ENCODE peak calls at places on chromosomes 3 and 15, in seven cellular contexts. M is HCT116, L is HepG2, J is H1, T is GM12878, R is SK-N-SH, K is K562. N is an unnamed sample.
A peak's percentile ranks its signal among the peaks of the same experiment; 100 is the strongest.

GRCh38 chr3:133979553-133979952 is 50.2 kb downstream of the SLCO2A1 start:
- DNase-seq in M (no peak), L (no peak), J (no peak), T (no peak), R (no peak), K (no peak), N (no peak)

GRCh38 chr3:71121429-71122167 is 461.9 kb downstream of the FOXP1 start:
- DNase-seq in M (no peak), L (no peak), J (no peak), T (no peak), R (no peak), K (no peak), N (no peak)

GRCh38 chr3:147370316-147370715 is 36.0 kb downstream of the ZIC4 start:
- DNase-seq in M (no peak), L (no peak), J (no peak), T (no peak), R (no peak), K (no peak), N (no peak)

GRCh38 chr3:79297242-79297641 is 470.6 kb downstream of the ROBO1 start:
- DNase-seq in M (no peak), L (peak; percentile 51), J (no peak), T (no peak), R (no peak), K (no peak), N (no peak)

GRCh38 chr3:45937206-45938042 is 5.8 kb upstream of the CXCR6 start:
- DNase-seq in M (no peak), L (no peak), J (no peak), T (no peak), R (no peak), K (no peak), N (no peak)

GRCh38 chr15:22936577-22937472 is 43.3 kb downstream of the CYFIP1 start:
- DNase-seq in M (no peak), L (no peak), J (no peak), T (peak; percentile 44), R (no peak), K (no peak), N (no peak)

GRCh38 chr3:59425942-59426341 is 376.1 kb upstream of the CFAP20DC start:
- DNase-seq in M (no peak), L (no peak), J (no peak), T (no peak), R (no peak), K (no peak), N (no peak)

GRCh38 chr3:168653255-168653654 is 557.5 kb upstream of the GOLIM4 start:
- DNase-seq in M (no peak), L (no peak), J (no peak), T (no peak), R (no peak), K (no peak), N (no peak)

GRCh38 chr3:50520849-50521248 is 17.4 kb upstream of the CACNA2D2 start:
- DNase-seq in M (no peak), L (no peak), J (no peak), T (no peak), R (no peak), K (no peak), N (no peak)

GRCh38 chr3:195583831-195584542 is at the start of gene APOD:
- DNase-seq in M (no peak), L (no peak), J (no peak), T (no peak), R (no peak), K (peak; percentile 58), N (no peak)

GRCh38 chr3:100335137-100335833 is 728 bp downstream of the NIT2 start:
- DNase-seq in M (no peak), L (peak; percentile 16), J (no peak), T (no peak), R (peak; percentile 47), K (peak; percentile 73), N (no peak)

GRCh38 chr3:4264040-4264439 is 39.1 kb upstream of the SETMAR start:
- DNase-seq in M (no peak), L (no peak), J (no peak), T (no peak), R (no peak), K (no peak), N (no peak)

GRCh38 chr15:33243869-33244268 is 49.4 kb upstream of the FMN1 start:
- DNase-seq in M (no peak), L (peak; percentile 44), J (no peak), T (no peak), R (peak; percentile 24), K (no peak), N (no peak)

GRCh38 chr3:132549169-132549568 is 47.9 kb upstream of the ACKR4 start:
- DNase-seq in M (no peak), L (peak; percentile 11), J (no peak), T (no peak), R (no peak), K (no peak), N (no peak)

GRCh38 chr3:196292281-196292923 is 4.9 kb upstream of the PCYT1A start:
- DNase-seq in M (no peak), L (peak; percentile 27), J (no peak), T (no peak), R (no peak), K (peak; percentile 21), N (no peak)

GRCh38 chr3:57141719-57142118 is 23.4 kb downstream of the IL17RD start:
- DNase-seq in M (no peak), L (no peak), J (no peak), T (no peak), R (peak; percentile 79), K (no peak), N (no peak)

GRCh38 chr15:37053070-37053653 is 47.2 kb downstream of the MEIS2 start:
- DNase-seq in M (no peak), L (no peak), J (no peak), T (no peak), R (no peak), K (no peak), N (no peak)

DNA sequence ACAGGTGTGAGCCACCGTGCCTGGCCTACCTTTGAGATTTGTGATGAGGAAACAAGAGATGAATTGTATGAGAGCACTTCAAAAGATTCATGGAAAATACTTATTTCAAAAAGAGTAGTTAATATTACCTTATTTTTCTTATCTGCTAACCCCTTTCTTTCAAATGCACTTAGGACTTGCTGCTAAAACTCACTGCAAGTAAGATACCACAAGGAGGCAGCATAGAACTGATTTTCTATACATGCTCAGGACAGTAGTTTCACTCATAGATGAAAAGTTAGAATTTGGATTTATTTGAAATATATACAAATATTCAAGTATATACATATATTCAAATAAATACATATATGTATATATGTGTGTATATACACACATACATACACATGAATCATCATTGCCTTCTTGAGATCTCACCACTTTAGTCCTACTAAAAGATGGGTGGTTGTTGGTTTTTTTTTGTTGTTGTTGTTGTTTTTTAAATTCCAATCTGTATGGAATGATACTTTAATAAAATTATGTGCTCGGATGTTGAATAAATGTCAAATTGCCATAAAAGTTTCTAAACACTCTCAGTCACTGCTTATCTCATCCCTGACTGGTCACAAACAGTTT is 2.4 kb downstream of the CCNDBP1 start:
- DNase-seq in M (peak; percentile 24), L (peak; percentile 53), J (no peak), T (no peak), R (peak; percentile 51), K (peak; percentile 51), N (peak; percentile 45)
- TF ChIP-seq JUND in M (no peak), L (no peak), J (no peak), T (no peak), R (no peak), K (no peak), N (no peak)

GRCh38 chr3:25837038-25837437 is 47.1 kb downstream of the OXSM start:
- DNase-seq in M (no peak), L (no peak), J (no peak), T (no peak), R (no peak), K (no peak), N (no peak)

GRCh38 chr3:25834346-25834745 is 44.5 kb downstream of the OXSM start:
- DNase-seq in M (no peak), L (no peak), J (no peak), T (no peak), R (no peak), K (no peak), N (no peak)

GRCh38 chr3:25831578-25831977 is 41.7 kb downstream of the OXSM start:
- DNase-seq in M (peak; percentile 31), L (no peak), J (no peak), T (no peak), R (peak; percentile 14), K (no peak), N (peak; percentile 59)

GRCh38 chr3:25840099-25840498 is 50.2 kb downstream of the OXSM start:
- DNase-seq in M (no peak), L (no peak), J (no peak), T (no peak), R (no peak), K (no peak), N (no peak)

GRCh38 chr3:25836579-25836978 is 46.7 kb downstream of the OXSM start:
- DNase-seq in M (no peak), L (no peak), J (no peak), T (no peak), R (no peak), K (no peak), N (no peak)
- TF ChIP-seq JUND in M (no peak), L (no peak), J (no peak), T (no peak), R (no peak), K (no peak), N (no peak)

GRCh38 chr3:129016366-129016724 is 15.2 kb downstream of the EFCC1 start:
- DNase-seq in M (no peak), L (peak; percentile 39), J (no peak), T (no peak), R (no peak), K (no peak), N (no peak)
- TF ChIP-seq JUND in M (no peak), L (no peak), J (no peak), T (no peak), R (no peak), K (no peak), N (no peak)

GRCh38 chr3:64355473-64355872 is 130.2 kb upstream of the PRICKLE2 start:
- DNase-seq in M (no peak), L (no peak), J (no peak), T (no peak), R (no peak), K (no peak), N (peak; percentile 51)

GRCh38 chr3:64353256-64353655 is 128.0 kb upstream of the PRICKLE2 start:
- DNase-seq in M (no peak), L (no peak), J (no peak), T (no peak), R (no peak), K (no peak), N (no peak)

GRCh38 chr3:64352596-64352989 is 127.3 kb upstream of the PRICKLE2 start:
- DNase-seq in M (no peak), L (no peak), J (no peak), T (no peak), R (no peak), K (no peak), N (no peak)

GRCh38 chr3:64354221-64354620 is 129.0 kb upstream of the PRICKLE2 start:
- DNase-seq in M (no peak), L (no peak), J (no peak), T (no peak), R (no peak), K (no peak), N (no peak)

DNA sequence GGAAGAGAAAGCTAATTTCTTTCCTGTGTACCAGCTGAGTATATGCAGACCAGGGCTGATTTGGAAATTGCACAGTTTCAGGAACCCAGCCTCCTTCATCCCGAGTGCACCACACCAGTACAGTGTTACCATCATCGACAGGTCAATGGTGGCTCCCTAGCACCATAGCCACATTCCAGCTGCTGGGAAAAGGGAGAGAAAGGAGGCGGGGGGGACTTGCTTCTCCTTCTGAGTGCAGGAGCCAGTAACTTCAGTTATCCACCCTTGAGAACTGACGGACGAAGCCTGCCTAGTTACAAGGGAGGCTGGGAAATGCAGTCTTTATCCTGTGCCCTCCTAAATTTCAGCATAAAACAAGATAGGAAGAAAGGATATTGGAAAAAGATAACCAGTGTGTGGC is 129.7 kb upstream of the PRICKLE2 start:
- DNase-seq in M (no peak), L (no peak), J (no peak), T (no peak), R (no peak), K (no peak), N (no peak)
- TF ChIP-seq JUND in M (no peak), L (no peak), J (no peak), T (no peak), R (no peak), K (no peak), N (no peak)